ENCODE peak calls at places on chromosomes 16 and 17, in six cellular contexts. H is substantia nigra, S is dorsolateral prefrontal cortex, D is AG04450, O is mesendoderm, Y is esophagus muscularis mucosa. M is an unnamed sample.

GRCh38 chr16:19094542-19095365 is 19.0 kb upstream of the ITPRIPL2 start:
- DNase-seq in D (no peak), H (no peak), Y (no peak), S (no peak), O (no peak), M (no peak)

GRCh38 chr16:51418258-51418657 is 267.2 kb upstream of the SALL1 start:
- DNase-seq in S (no peak), O (no peak), Y (no peak), D (no peak), H (no peak), M (no peak)

GRCh38 chr17:43456661-43457361 is 27.0 kb upstream of the DHX8 start:
- DNase-seq in S (no peak), O (no peak), H (no peak), D (no peak), Y (peak; percentile 93), M (no peak)

GRCh38 chr16:3327514-3327913 is 22.2 kb downstream of the ZNF75A start:
- DNase-seq in O (no peak), S (no peak), H (no peak), Y (no peak), D (no peak), M (no peak)

GRCh38 chr17:72590382-72590781 is 469.6 kb downstream of the SOX9 start:
- DNase-seq in Y (no peak), S (no peak), H (no peak), D (no peak), O (no peak), M (no peak)

GRCh38 chr16:62034236-62035114 is 1.8 kb downstream of the CDH8 start:
- DNase-seq in O (peak; percentile 86), H (peak; percentile 41), Y (no peak), S (no peak), D (no peak), M (peak; percentile 20)

GRCh38 chr16:17313085-17313611 is 157.6 kb downstream of the XYLT1 start:
- DNase-seq in D (no peak), O (no peak), Y (no peak), H (peak; percentile 24), S (no peak), M (peak; percentile 7)

GRCh38 chr16:85347213-85347591 is 234.9 kb upstream of the CIBAR2 start:
- DNase-seq in S (no peak), H (no peak), D (no peak), O (peak; percentile 54), Y (no peak), M (no peak)

GRCh38 chr16:14489460-14489859 is 140.6 kb downstream of the PARN start:
- DNase-seq in Y (peak; percentile 45), S (no peak), H (no peak), D (no peak), O (peak; percentile 85), M (no peak)

GRCh38 chr17:40886090-40886489 is 1.0 kb upstream of the KRT20 start:
- DNase-seq in S (no peak), O (peak; percentile 67), D (no peak), Y (no peak), H (no peak), M (no peak)

GRCh38 chr17:80677214-80677756 is 132.6 kb downstream of the RPTOR start:
- DNase-seq in O (no peak), S (no peak), D (no peak), Y (no peak), H (no peak), M (no peak)

GRCh38 chr16:1757714-1758461 is 13.5 kb downstream of the NME3 start:
- DNase-seq in Y (no peak), H (no peak), D (no peak), O (no peak), S (no peak), M (no peak)

GRCh38 chr17:21301593-21302550 is 17.4 kb downstream of the MAP2K3 start:
- DNase-seq in D (no peak), S (no peak), Y (no peak), O (no peak), H (no peak), M (no peak)

GRCh38 chr17:27415090-27415795 is 41.0 kb upstream of the KSR1 start:
- DNase-seq in O (no peak), S (no peak), Y (no peak), D (no peak), H (no peak), M (no peak)

GRCh38 chr17:80367510-80367909 is 47.5 kb upstream of the ENDOV start:
- DNase-seq in S (no peak), H (no peak), O (no peak), D (no peak), Y (no peak), M (no peak)

GRCh38 chr17:3961564-3962047 is 2.6 kb downstream of the ATP2A3 start:
- DNase-seq in H (no peak), O (no peak), Y (no peak), D (no peak), S (no peak), M (no peak)

GRCh38 chr17:77824780-77825280 is 133.7 kb upstream of the TNRC6C start:
- DNase-seq in S (no peak), H (no peak), O (no peak), D (no peak), Y (no peak), M (no peak)

GRCh38 chr16:73732143-73732542 is 564.5 kb upstream of the PSMD7 start:
- DNase-seq in O (no peak), S (no peak), H (no peak), Y (no peak), D (no peak), M (no peak)

GRCh38 chr17:77540975-77541374 is 400.2 kb downstream of the SEC14L1 start:
- DNase-seq in S (no peak), H (no peak), D (no peak), O (no peak), Y (no peak), M (no peak)

GRCh38 chr17:978110-979093 is 1.2 kb downstream of the NXN start:
- DNase-seq in S (no peak), O (peak; percentile 48), H (no peak), D (no peak), Y (no peak), M (no peak)
- H3K27ac ChIP-seq in S (peak overlapping the region; percentile 32), O (peak overlapping the region; percentile 84), H (no peak overlapping the region), D (peak overlapping the region; percentile 52), Y (peak overlapping the region; percentile 84), M (no peak overlapping the region)

GRCh38 chr16:20873331-20873730 is 26.8 kb downstream of the DCUN1D3 start:
- DNase-seq in O (peak; percentile 76), D (no peak), S (no peak), H (no peak), Y (no peak), M (no peak)

GRCh38 chr16:20871935-20872815 is 28.0 kb downstream of the DCUN1D3 start:
- DNase-seq in D (no peak), H (no peak), Y (no peak), S (no peak), O (peak; percentile 91), M (no peak)

GRCh38 chr16:20870122-20870521 is 30.0 kb downstream of the DCUN1D3 start:
- DNase-seq in S (no peak), H (no peak), D (no peak), Y (no peak), O (peak; percentile 27), M (no peak)

GRCh38 chr16:20868890-20869289 is 31.3 kb downstream of the DCUN1D3 start:
- DNase-seq in S (peak; percentile 70), D (no peak), H (peak; percentile 68), Y (no peak), O (no peak), M (peak; percentile 47)

GRCh38 chr16:20871258-20871657 is 28.9 kb downstream of the DCUN1D3 start:
- DNase-seq in Y (no peak), D (no peak), O (no peak), S (no peak), H (no peak), M (no peak)
- H3K27ac ChIP-seq in Y (peak overlapping the region; percentile 70), D (no peak overlapping the region), O (no peak overlapping the region), S (peak overlapping the region; percentile 5), H (no peak overlapping the region), M (no peak overlapping the region)

DNA sequence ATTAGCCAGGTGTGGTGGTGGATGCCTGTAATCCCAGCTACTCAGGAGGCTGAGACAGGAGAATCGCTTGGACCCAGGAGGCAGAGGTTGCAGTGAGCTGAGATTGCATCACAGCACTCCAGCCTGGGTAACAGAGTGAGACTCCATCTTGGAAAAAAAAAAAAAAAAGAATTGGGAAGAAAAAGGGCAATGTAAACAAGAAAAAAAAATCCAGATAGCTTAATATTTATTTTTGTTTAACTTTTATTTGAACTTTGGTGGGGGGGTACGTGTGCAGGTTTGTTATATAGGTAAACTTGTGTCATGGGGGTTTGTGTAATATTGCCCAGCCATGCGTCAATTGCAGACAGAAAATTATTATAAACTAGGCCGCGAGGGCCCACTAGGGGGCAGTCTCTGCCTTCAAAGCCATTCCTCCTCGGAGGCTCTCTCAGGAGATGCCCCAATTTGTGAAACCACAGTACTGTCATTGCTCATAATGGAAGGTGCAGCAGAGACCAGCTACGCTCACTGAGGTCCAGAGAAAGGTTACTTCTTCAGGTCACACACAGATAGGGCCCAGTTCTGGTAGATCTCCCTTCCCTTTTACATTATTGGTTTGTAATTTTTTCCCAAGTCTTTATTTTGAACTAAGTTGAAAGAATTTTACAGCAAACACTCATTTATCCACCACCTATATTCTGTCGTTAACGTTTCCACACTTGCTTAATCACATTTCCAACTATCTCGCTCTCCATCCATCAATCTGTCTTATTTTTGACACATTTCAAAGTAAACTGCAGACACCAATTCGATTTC is 206.2 kb downstream of the PRKCB start:
- DNase-seq in O (peak; percentile 69), S (peak; percentile 72), H (peak; percentile 54), Y (no peak), D (peak; percentile 11), M (peak; percentile 64)
- H3K27ac ChIP-seq in O (no peak overlapping the region), S (no peak overlapping the region), H (no peak overlapping the region), Y (no peak overlapping the region), D (no peak overlapping the region), M (no peak overlapping the region)

DNA sequence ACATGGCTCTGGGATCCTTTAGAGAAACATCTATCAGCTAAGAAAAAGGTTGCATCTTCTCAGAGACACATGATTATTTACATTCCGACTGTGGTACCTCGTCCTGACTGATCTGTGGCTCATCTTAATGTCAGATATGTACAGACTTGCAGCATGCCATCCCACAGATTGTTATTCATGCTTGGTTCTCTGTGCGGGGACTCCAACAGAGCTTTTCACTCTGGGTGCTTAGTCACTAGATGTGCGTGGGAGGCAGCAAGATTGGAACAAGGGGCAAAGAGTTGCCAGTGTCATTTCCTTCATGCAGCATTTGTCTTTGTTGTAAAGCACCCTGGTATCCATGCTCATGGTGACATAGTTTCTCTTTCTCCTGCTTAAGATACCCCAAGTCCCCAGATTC is 179.1 kb upstream of the CACNG5 start:
- DNase-seq in O (no peak), H (no peak), Y (no peak), D (no peak), S (no peak), M (no peak)
- H3K27ac ChIP-seq in O (no peak overlapping the region), H (no peak overlapping the region), Y (no peak overlapping the region), D (peak overlapping the region; percentile 33), S (peak overlapping the region; percentile 9), M (no peak overlapping the region)

DNA sequence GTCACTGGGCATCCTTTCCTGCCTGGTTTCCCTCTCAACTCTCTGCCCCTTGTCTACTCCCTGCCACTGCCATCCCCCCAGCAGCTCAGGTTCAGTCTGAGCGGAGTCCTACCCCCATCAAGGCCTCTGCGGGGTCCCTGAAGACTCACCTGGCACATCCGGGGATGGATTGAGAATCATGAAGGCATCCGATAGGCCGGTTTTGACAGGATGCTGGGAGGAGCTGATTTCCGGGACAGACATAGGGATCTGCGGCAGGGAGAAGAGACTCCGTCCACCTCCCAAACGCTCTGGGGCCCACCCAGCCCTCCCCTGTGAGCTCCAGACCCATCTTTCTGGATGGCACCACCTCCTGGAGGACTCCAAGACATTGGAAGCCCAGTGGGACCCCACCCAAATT is 45.7 kb downstream of the PLXDC1 start:
- DNase-seq in O (no peak), Y (no peak), H (no peak), S (no peak), D (no peak), M (no peak)
- H3K27ac ChIP-seq in O (no peak overlapping the region), Y (no peak overlapping the region), H (no peak overlapping the region), S (no peak overlapping the region), D (no peak overlapping the region), M (no peak overlapping the region)

M was measured in caudate nucleus.